ENCODE peak calls at places on chromosomes 4 and X, in ten cellular contexts. V, X, F, C, D, Z, T, O, W and R are unnamed samples.

GRCh38 chrX:150868625-150869024 is 29.8 kb downstream of the CD99L2 start:
- DNase-seq in V (no peak), X (no peak), F (no peak), C (no peak), D (no peak), Z (no peak), T (no peak), O (no peak), W (no peak), R (no peak)

GRCh38 chr4:90142091-90142490 is 14.9 kb downstream of the CCSER1 start:
- DNase-seq in V (peak; percentile 31), X (no peak), F (no peak), C (no peak), D (no peak), Z (no peak), T (no peak), O (no peak), W (no peak), R (no peak)

GRCh38 chr4:84498203-84499026 is 677 bp downstream of the NKX6-1 start:
- DNase-seq in V (no peak), X (peak; percentile 47), F (no peak), C (peak; percentile 59), D (no peak), Z (peak; percentile 50), T (no peak), O (no peak), W (peak; percentile 9), R (no peak)

GRCh38 chrX:40864972-40865371 is 129.6 kb upstream of the MED14 start:
- DNase-seq in V (peak; percentile 70), X (peak; percentile 57), F (no peak), C (no peak), D (no peak), Z (no peak), T (no peak), O (no peak), W (no peak), R (no peak)

GRCh38 chr4:183356931-183357675 is 34.9 kb upstream of the CLDN24 start:
- DNase-seq in V (no peak), X (no peak), F (no peak), C (no peak), D (no peak), Z (no peak), T (no peak), O (no peak), W (no peak), R (no peak)

GRCh38 chrX:136880003-136880451 is 498 bp downstream of the RBMX start:
- DNase-seq in V (no peak), X (peak; percentile 11), F (peak; percentile 37), C (peak; percentile 21), D (peak; percentile 28), Z (no peak), T (peak; percentile 40), O (peak; percentile 1), W (peak; percentile 22), R (no peak)

GRCh38 chr4:110344165-110344564 is 131.8 kb upstream of the ENPEP start:
- DNase-seq in V (no peak), X (peak; percentile 9), F (no peak), C (no peak), D (no peak), Z (no peak), T (no peak), O (no peak), W (peak; percentile 3), R (no peak)

GRCh38 chr4:6079965-6080364 is 61.7 kb upstream of the C4orf50 start:
- DNase-seq in V (no peak), X (no peak), F (no peak), C (no peak), D (no peak), Z (no peak), T (no peak), O (no peak), W (no peak), R (no peak)

GRCh38 chr4:184983660-184984356 is 34.5 kb upstream of the HELT start:
- DNase-seq in V (peak; percentile 74), X (peak; percentile 34), F (peak; percentile 21), C (peak; percentile 82), D (no peak), Z (no peak), T (peak; percentile 82), O (peak; percentile 16), W (peak; percentile 26), R (no peak)

GRCh38 chr4:155604718-155605601 is 61.7 kb upstream of the GUCY1A1 start:
- DNase-seq in V (no peak), X (peak; percentile 85), F (no peak), C (no peak), D (no peak), Z (no peak), T (no peak), O (no peak), W (no peak), R (no peak)

GRCh38 chr4:110485452-110485851 is 9.5 kb downstream of the ENPEP start:
- DNase-seq in V (no peak), X (no peak), F (no peak), C (no peak), D (no peak), Z (no peak), T (no peak), O (no peak), W (no peak), R (no peak)

GRCh38 chr4:185925910-185926360 is 113.9 kb upstream of the SORBS2 start:
- DNase-seq in V (no peak), X (no peak), F (no peak), C (no peak), D (no peak), Z (no peak), T (no peak), O (no peak), W (no peak), R (no peak)

GRCh38 chr4:1716065-1716945 is 4.2 kb upstream of the SLBP start:
- DNase-seq in V (no peak), X (no peak), F (no peak), C (no peak), D (no peak), Z (no peak), T (no peak), O (no peak), W (no peak), R (no peak)

GRCh38 chr4:10622728-10623127 is 61.8 kb downstream of the CLNK start:
- DNase-seq in V (no peak), X (no peak), F (no peak), C (no peak), D (no peak), Z (no peak), T (no peak), O (no peak), W (no peak), R (no peak)

GRCh38 chr4:149830823-149831222 is 15.2 kb upstream of the IQCM start:
- DNase-seq in V (no peak), X (peak; percentile 14), F (no peak), C (no peak), D (no peak), Z (no peak), T (no peak), O (no peak), W (no peak), R (no peak)